ENCODE peak calls at places on chromosomes 7 and 10, in five cellular contexts. E is PC-3, H is SK-N-SH, V is hepatocyte, D is neural progenitor cell. U is an unnamed sample.

GRCh38 chr10:67808706-67809105 is 29.3 kb downstream of the DNAJC12 start:
- DNase-seq in E (no peak), D (no peak), V (no peak), H (no peak), U (no peak)

GRCh38 chr10:96991313-96991841 is 159.3 kb downstream of the LCOR start:
- DNase-seq in V (no peak), E (peak), D (no peak), H (no peak), U (no peak)

GRCh38 chr7:55591282-55591931 is 19.1 kb upstream of the VOPP1 start:
- DNase-seq in E (no peak), D (no peak), V (no peak), H (no peak), U (no peak)

GRCh38 chr7:153297141-153297540 is 537.6 kb downstream of the ACTR3B start:
- DNase-seq in V (no peak), D (no peak), E (peak), H (no peak), U (no peak)

GRCh38 chr10:119737827-119738226 is 12.0 kb downstream of the INPP5F start:
- DNase-seq in E (peak), D (peak), V (peak), H (no peak), U (no peak)

GRCh38 chr7:142460402-142461117 is 202.7 kb upstream of the PRSS58 start:
- DNase-seq in D (no peak), V (no peak), E (no peak), H (no peak), U (no peak)

GRCh38 chr10:27240891-27241639 is 468 bp upstream of the ACBD5 start:
- DNase-seq in E (peak), V (peak), H (peak), D (peak), U (peak)

GRCh38 chr7:133824123-133824522 is 303.0 kb upstream of the LRGUK start:
- DNase-seq in E (no peak), D (no peak), H (no peak), V (no peak), U (no peak)

GRCh38 chr10:110387983-110388681 is 83.4 kb upstream of the SMNDC1 start:
- DNase-seq in D (no peak), H (no peak), E (no peak), V (no peak), U (peak)

GRCh38 chr7:38675500-38676106 is 44.4 kb upstream of the AMPH start:
- DNase-seq in H (no peak), D (peak), V (no peak), E (no peak), U (no peak)

GRCh38 chr10:12975906-12976305 is 25.6 kb downstream of the CCDC3 start:
- DNase-seq in D (no peak), H (no peak), V (no peak), E (no peak), U (no peak)

GRCh38 chr10:98673156-98673765 is 226.5 kb upstream of the HPS1 start:
- DNase-seq in E (no peak), V (no peak), H (no peak), D (no peak), U (no peak)

GRCh38 chr7:69859342-69859741 is 261.1 kb downstream of the AUTS2 start:
- DNase-seq in V (no peak), D (no peak), H (no peak), E (no peak), U (no peak)

GRCh38 chr7:21253740-21254687 is 173.9 kb upstream of the SP4 start:
- DNase-seq in V (peak), H (peak), E (peak), D (peak), U (peak)

GRCh38 chr7:135441791-135442190 is 68.1 kb downstream of the CNOT4 start:
- DNase-seq in H (no peak), D (no peak), V (peak), E (peak), U (no peak)

GRCh38 chr7:23285657-23286646 is 13.2 kb upstream of the MALSU1 start:
- DNase-seq in H (no peak), V (no peak), E (no peak), D (no peak), U (no peak)

GRCh38 chr10:101481256-101481655 is 106.8 kb downstream of the POLL start:
- DNase-seq in V (no peak), D (no peak), E (no peak), H (no peak), U (no peak)

GRCh38 chr7:47520408-47520807 is 61.5 kb downstream of the TNS3 start:
- DNase-seq in V (no peak), E (no peak), H (no peak), D (no peak), U (no peak)

GRCh38 chr10:30637881-30638467 is 8.4 kb upstream of the LYZL2 start:
- DNase-seq in H (no peak), E (peak), D (no peak), V (peak), U (no peak)

GRCh38 chr10:13659887-13660544 is 73.3 kb downstream of the PRPF18 start:
- DNase-seq in V (peak), H (peak), E (peak), D (peak), U (peak)

GRCh38 chr10:89332092-89332633 is 4.4 kb downstream of the IFIT3 start:
- DNase-seq in V (peak), D (no peak), H (no peak), E (no peak), U (peak)

GRCh38 chr10:116744163-116744788 is 1.9 kb upstream of the HSPA12A start:
- DNase-seq in D (peak), V (no peak), E (no peak), H (no peak), U (no peak)

GRCh38 chr10:29130190-29130673 is 158.6 kb upstream of the LYZL1 start:
- DNase-seq in D (peak), E (peak), H (peak), V (peak), U (peak)

GRCh38 chr10:49397036-49397999 is 1.4 kb upstream of the DRGX start:
- DNase-seq in E (no peak), V (no peak), H (peak), D (peak), U (no peak)

GRCh38 chr7:116194115-116194514 is 16.2 kb upstream of the TES start:
- DNase-seq in E (no peak), V (no peak), D (no peak), H (no peak), U (no peak)

GRCh38 chr7:151390594-151391357 is 19.1 kb downstream of the WDR86 start:
- DNase-seq in V (no peak), H (no peak), D (no peak), E (no peak), U (no peak)

GRCh38 chr10:38054361-38054797 is 39.8 kb upstream of the ZNF37A start:
- DNase-seq in E (no peak), H (no peak), D (no peak), V (peak), U (no peak)

GRCh38 chr10:82866424-82867020 is 991.5 kb downstream of the NRG3 start:
- DNase-seq in D (no peak), E (no peak), V (no peak), H (no peak), U (no peak)

GRCh38 chr10:985361-985760 is 2.9 kb upstream of the GTPBP4 start:
- DNase-seq in E (no peak), V (no peak), H (no peak), D (no peak), U (no peak)

GRCh38 chr7:66202380-66202779 is 2.8 kb upstream of the TPST1 start:
- DNase-seq in E (no peak), D (no peak), H (no peak), V (no peak), U (no peak)
- TF ChIP-seq CTCF in E (no peak), D (no peak), H (no peak), V (no peak), U (no peak)

GRCh38 chr10:22927661-22928403 is at the start of gene ARMC3:
- DNase-seq in D (peak), E (peak), V (peak), H (peak), U (no peak)

GRCh38 chr10:22927163-22927562 is 690 bp upstream of the ARMC3 start:
- DNase-seq in V (no peak), E (no peak), D (no peak), H (no peak), U (no peak)

GRCh38 chr10:22931948-22932347 is 4.1 kb downstream of the ARMC3 start:
- DNase-seq in E (peak), D (no peak), V (peak), H (no peak), U (no peak)

DNA sequence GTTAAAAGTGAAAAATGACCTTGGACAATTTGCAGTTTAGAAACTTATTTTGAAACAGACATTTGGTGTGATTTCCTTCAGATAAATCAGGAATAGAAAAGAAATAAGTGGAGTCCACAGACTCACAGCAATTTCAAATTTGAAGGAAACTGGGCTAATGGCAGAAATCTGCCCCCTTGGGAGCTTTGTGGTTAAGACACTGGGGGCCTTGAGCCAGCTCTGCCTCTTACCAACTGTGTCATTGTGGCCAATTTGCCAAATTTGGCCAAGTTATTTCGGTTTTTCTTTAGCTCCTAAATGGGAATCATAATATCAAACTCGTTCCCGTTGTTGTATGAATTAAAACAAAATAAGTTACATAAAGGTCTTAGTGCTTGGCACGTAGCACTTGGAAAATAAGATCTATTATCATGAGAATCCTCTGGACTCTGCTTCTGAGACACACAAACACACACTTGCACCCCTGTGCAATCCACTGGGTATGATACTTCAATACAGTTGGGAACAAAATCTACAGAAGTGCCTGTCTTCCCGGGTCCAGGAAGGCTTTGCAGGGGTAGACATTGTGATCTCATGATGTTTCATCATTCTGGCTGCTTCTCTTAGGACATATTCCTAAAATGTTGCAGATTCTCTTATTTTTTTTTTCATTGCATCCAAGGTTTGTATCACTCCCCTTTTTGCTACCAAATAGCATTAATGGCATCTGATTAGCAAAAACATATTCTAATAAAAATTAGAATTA is 4.9 kb downstream of the ARMC3 start:
- DNase-seq in E (no peak), H (no peak), V (no peak), D (no peak), U (no peak)
- TF ChIP-seq EZH2phosphoT487 in E (no peak), H (no peak), V (no peak), D (no peak), U (no peak)

GRCh38 chr7:35785250-35785649 is 15.6 kb upstream of the SEPTIN7 start:
- DNase-seq in E (no peak), V (no peak), H (no peak), D (no peak), U (no peak)
- TF ChIP-seq CTCF in E (no peak), V (no peak), H (no peak), D (no peak), U (no peak)

DNA sequence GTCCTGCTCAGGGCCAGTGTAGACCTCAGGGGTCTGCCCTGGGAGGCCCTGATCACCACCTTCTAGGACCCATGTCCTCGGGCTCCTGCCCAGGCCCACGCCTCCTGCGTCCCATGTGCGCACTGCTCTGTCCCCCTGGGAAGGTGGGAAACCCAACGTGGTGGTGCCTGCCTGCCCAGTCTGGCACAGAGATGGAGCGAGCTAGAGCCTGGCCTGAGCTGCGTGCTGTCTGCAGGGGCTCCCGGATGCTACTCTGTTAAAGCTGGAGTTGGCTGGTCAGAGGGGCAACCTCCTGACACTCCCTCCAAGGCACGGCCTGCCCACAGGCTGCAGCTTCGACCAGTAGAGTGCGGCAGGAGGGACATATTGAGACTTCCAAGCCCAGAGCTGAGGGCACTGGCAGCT is 171.7 kb downstream of the DNAJB6 start:
- DNase-seq in D (no peak), V (no peak), H (no peak), E (no peak), U (no peak)
- TF ChIP-seq EZH2phosphoT487 in D (no peak), V (no peak), H (no peak), E (no peak), U (no peak)

GRCh38 chr7:35588647-35589046 is 106.3 kb downstream of the HERPUD2 start:
- DNase-seq in E (no peak), V (no peak), H (no peak), D (peak), U (no peak)

GRCh38 chr7:35599642-35600041 is 95.3 kb downstream of the HERPUD2 start:
- DNase-seq in V (no peak), D (no peak), E (no peak), H (no peak), U (no peak)

GRCh38 chr7:35599061-35599460 is 95.9 kb downstream of the HERPUD2 start:
- DNase-seq in D (no peak), E (no peak), V (no peak), H (no peak), U (no peak)

GRCh38 chr7:35596061-35596460 is 98.9 kb downstream of the HERPUD2 start:
- DNase-seq in H (no peak), D (no peak), E (peak), V (no peak), U (no peak)

DNA sequence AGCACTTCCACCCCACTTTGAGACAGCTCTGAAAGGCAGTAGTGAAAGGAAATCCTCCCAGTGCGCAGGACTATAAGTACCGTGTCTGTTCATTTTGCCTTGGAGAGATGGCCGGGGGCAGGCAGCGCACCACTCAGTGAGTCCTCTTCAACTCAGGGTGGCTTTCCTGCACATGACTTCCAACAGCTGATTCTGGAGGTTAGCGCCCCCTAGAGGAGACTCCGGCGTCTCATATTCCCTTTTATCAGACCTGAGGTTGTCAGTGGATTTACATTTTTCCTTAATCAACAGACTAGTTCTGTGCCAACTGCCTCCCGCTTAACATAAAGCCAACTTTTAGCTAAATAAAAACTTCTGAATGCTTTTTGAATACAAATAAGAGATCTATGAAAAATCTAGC is 101.0 kb downstream of the HERPUD2 start:
- DNase-seq in V (no peak), H (peak), E (no peak), D (peak), U (peak)
- TF ChIP-seq CTCF in V (no peak), H (peak), E (peak), D (peak), U (peak)

DNA sequence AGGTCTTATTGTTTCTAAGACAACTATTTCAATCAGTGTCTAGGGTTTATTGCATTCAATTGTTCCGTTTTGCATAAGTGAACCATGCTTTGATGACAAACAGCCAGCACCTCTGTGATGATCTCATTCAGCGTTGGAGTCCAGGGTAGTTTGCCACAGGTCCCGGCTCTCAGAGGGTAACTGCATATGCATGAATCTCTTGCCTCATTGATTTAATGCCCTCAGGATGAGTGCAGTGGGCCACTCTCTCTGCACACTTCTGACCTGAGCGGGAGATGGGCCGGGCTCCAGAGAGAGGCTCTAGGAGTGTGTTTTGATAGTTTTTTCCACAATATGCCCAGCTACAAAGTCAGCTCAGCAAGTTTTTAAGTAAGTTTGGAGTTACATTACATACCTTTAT is 83.9 kb downstream of the HECW1 start:
- DNase-seq in E (no peak), V (no peak), H (no peak), D (no peak), U (no peak)
- TF ChIP-seq EZH2phosphoT487 in E (no peak), V (no peak), H (no peak), D (no peak), U (no peak)

GRCh38 chr7:103752995-103753394 is 236.5 kb downstream of the RELN start:
- DNase-seq in D (no peak), H (no peak), E (peak), V (peak), U (no peak)
- TF ChIP-seq CTCF in D (no peak), H (peak), E (peak), V (peak), U (no peak)

DNA sequence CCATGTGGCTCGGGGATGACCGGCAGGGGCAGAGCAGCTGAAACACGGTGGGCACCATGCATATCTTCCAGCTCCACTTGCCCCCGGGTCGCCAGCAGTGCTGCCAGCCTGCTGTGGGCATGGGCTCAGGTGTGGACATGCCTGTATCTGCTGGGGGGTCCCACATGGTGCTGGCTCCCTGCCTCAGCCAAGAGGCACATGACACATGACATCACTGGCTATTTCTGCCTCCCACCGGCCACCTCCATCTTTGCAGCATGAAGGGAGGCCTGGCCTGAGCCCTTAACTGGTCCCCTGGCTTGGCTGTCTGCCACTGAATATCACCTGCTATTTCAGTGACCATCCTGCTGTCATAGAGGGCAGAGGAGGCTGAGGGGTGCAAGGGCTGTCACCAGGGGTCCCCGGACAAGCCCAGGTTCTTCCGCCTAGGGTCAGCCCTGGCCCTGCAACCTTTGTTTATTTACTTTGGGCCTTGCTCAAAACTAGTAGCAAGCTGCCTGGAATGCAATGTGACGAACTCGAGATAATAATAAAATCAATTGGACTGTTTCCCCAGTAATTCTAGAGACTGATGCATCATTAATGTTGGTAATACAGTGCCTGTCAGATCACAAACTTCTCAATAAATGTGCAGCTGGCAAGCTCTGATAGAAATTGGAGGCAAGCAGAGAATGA is 28.4 kb downstream of the ZMIZ1 start:
- DNase-seq in V (no peak), E (no peak), D (no peak), H (peak), U (no peak)
- TF ChIP-seq EZH2phosphoT487 in V (no peak), E (no peak), D (no peak), H (no peak), U (no peak)